ENCODE peak calls at places on chromosomes 12 and 14, in five cellular contexts. E is A549, Q is cardiac fibroblast, G is testis, K is left lung. M is an unnamed sample.

GRCh38 chr12:94150483-94151225 is 2.3 kb downstream of the PLXNC1 start:
- DNase-seq in E (no peak), K (peak), Q (no peak), G (peak), M (no peak)

GRCh38 chr12:33596061-33596460 is 156.4 kb upstream of the SYT10 start:
- DNase-seq in E (no peak), K (no peak), Q (peak), G (no peak), M (no peak)

GRCh38 chr14:20438664-20439063 is 2.7 kb upstream of the KLHL33 start:
- DNase-seq in Q (no peak), K (no peak), G (no peak), E (no peak), M (no peak)

GRCh38 chr14:86057018-86057667 is 527.2 kb downstream of the FLRT2 start:
- DNase-seq in G (peak), E (no peak), K (no peak), Q (peak), M (peak)

GRCh38 chr12:115002434-115002833 is 318.5 kb upstream of the TBX3 start:
- DNase-seq in G (no peak), E (no peak), Q (no peak), K (no peak), M (no peak)

GRCh38 chr12:52870361-52871290 is 21.8 kb upstream of the KRT78 start:
- DNase-seq in G (peak), E (peak), K (peak), Q (peak), M (peak)

GRCh38 chr12:101608301-101609133 is 13.7 kb downstream of the MYBPC1 start:
- DNase-seq in K (no peak), E (no peak), G (no peak), Q (no peak), M (no peak)

GRCh38 chr12:124581299-124581698 is 13.9 kb upstream of the NCOR2 start:
- DNase-seq in E (no peak), Q (peak), K (no peak), G (no peak), M (no peak)

GRCh38 chr14:44417809-44418208 is 89.3 kb downstream of the FSCB start:
- DNase-seq in K (no peak), G (no peak), E (no peak), Q (no peak), M (no peak)

GRCh38 chr12:106152334-106152733 is 13.6 kb upstream of the NUAK1 start:
- DNase-seq in K (no peak), E (no peak), Q (no peak), G (no peak), M (no peak)

GRCh38 chr14:50083467-50084337 is 32.7 kb downstream of the VCPKMT start:
- DNase-seq in E (no peak), K (no peak), Q (no peak), G (no peak), M (no peak)

GRCh38 chr12:23559268-23559753 is 390.2 kb downstream of the SOX5 start:
- DNase-seq in Q (no peak), G (no peak), K (no peak), E (no peak), M (no peak)

GRCh38 chr12:130498589-130499385 is 161.1 kb downstream of the PIWIL1 start:
- DNase-seq in G (no peak), K (no peak), E (no peak), Q (no peak), M (no peak)

GRCh38 chr14:28813810-28814209 is 47.2 kb downstream of the FOXG1 start:
- DNase-seq in G (no peak), E (no peak), Q (peak), K (no peak), M (no peak)

GRCh38 chr12:108576660-108577234 is 14.4 kb downstream of the ISCU start:
- DNase-seq in E (no peak), G (no peak), Q (no peak), K (no peak), M (no peak)

GRCh38 chr12:570237-570925 is 92.9 kb downstream of the NINJ2 start:
- DNase-seq in E (peak), G (peak), K (peak), Q (peak), M (peak)

GRCh38 chr12:67742461-67742860 is 93.9 kb downstream of the DYRK2 start:
- DNase-seq in E (no peak), K (no peak), G (no peak), Q (no peak), M (no peak)

GRCh38 chr12:26125451-26126339 is 858 bp upstream of the BHLHE41 start:
- DNase-seq in E (peak), G (peak), Q (peak), K (peak), M (peak)

GRCh38 chr12:67621112-67621511 is 27.4 kb upstream of the DYRK2 start:
- DNase-seq in E (no peak), Q (no peak), K (no peak), G (no peak), M (no peak)

GRCh38 chr12:79818856-79819255 is 116.0 kb downstream of the PPP1R12A start:
- DNase-seq in E (no peak), G (no peak), Q (peak), K (no peak), M (no peak)

GRCh38 chr12:113777751-113778150 is 188.4 kb downstream of the RBM19 start:
- DNase-seq in E (no peak), Q (no peak), G (no peak), K (no peak), M (no peak)

GRCh38 chr14:80055226-80055625 is 156.1 kb downstream of the DIO2 start:
- DNase-seq in K (no peak), Q (peak), G (no peak), E (no peak), M (no peak)

GRCh38 chr12:53575502-53576264 is 50.5 kb downstream of the ATF7 start:
- DNase-seq in G (no peak), K (no peak), Q (peak), E (peak), M (no peak)

GRCh38 chr14:102571478-102572042 is 20.9 kb upstream of the RCOR1 start:
- DNase-seq in G (no peak), E (no peak), Q (no peak), K (no peak), M (no peak)

GRCh38 chr12:94839347-94839746 is 164.2 kb downstream of the NDUFA12 start:
- DNase-seq in K (no peak), G (no peak), Q (no peak), E (no peak), M (no peak)

GRCh38 chr14:68576496-68577244 is 216.2 kb downstream of the ZFP36L1 start:
- DNase-seq in E (peak), G (no peak), Q (peak), K (peak), M (no peak)

GRCh38 chr14:101945171-101945570 is 19.2 kb upstream of the DYNC1H1 start:
- DNase-seq in Q (no peak), K (no peak), E (no peak), G (no peak), M (no peak)

GRCh38 chr12:80936642-80937390 is 918 bp downstream of the LIN7A start:
- DNase-seq in Q (peak), G (peak), E (peak), K (peak), M (peak)

GRCh38 chr12:7101694-7102131 is 7.3 kb downstream of the C1RL start:
- DNase-seq in G (no peak), Q (no peak), E (no peak), K (no peak), M (no peak)

GRCh38 chr14:61753631-61754030 is 8.6 kb upstream of the SNAPC1 start:
- DNase-seq in K (no peak), G (no peak), E (no peak), Q (peak), M (no peak)

DNA sequence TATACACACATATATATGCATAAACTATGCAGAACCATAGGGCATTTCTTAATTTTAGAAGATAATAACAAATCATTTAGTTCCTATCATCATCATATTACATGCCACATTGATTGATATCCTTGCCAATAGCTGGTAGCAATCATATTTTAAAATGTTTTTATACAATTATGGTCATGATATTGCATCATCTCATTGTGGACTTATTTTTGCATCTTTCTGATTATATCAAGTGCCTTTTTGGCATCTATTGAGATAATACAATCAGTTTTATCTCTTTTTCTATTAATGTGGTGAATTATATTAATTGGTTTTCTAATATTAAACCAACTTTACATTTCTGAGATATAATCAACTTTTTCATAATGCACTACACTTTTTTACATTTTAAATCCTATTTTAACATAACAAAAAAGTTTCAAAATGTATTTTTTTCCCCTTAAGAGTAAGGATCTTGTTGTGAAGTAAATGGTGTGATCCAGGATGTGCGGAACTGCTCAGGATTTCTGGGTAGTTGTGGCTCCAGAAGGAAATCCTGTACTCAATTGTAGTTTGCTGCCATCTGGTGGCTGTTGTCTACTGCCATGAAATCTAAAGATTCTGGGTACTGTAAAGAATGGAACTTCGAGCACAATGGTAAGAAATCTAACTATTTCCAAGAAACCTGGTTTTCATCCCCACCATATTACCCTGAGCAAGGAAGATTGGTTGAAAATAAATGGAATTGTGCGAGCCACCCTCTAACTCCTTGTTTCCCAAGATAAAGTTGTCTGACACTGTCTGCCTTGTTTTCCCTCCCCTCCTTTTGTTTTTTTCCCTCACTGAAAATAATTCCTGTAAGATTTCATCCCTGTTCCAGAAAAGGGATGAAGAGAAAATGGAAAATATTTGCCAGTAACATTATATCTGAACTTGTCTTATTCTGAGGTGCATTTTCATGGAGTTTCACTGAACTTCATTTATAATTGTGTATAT is 17.0 kb downstream of the OR9K2 start:
- DNase-seq in E (peak), K (no peak), Q (peak), G (peak), M (peak)
- TF ChIP-seq CTCF in E (peak), K (peak), Q (peak), G (peak), M (peak)

DNA sequence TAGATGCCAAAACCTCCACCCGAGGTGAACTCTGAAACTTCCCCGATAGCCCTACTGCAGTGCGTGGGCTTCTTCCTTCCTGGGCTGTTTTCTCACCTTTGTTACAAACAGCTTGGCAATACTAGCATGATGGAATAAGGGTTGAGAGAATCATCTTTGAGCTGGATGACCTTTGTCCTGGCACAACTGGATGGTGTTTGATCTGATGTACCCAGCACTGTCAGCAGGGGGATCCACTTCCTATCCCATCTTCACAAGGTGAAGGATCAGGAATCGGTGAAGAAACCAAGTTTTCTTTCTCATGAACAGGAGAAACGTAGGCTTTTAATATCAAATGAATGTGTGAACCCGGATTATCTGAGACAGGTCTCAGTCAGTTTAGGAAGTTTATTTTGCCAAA is 19.5 kb upstream of the LRRC10 start:
- DNase-seq in K (no peak), E (peak), G (no peak), Q (peak), M (no peak)
- TF ChIP-seq CTCF in K (no peak), E (peak), G (no peak), Q (peak), M (peak)

GRCh38 chr14:75880512-75880911 is 101.3 kb downstream of the TGFB3 start:
- DNase-seq in G (no peak), K (no peak), Q (no peak), E (no peak), M (no peak)

GRCh38 chr14:75885829-75886228 is 96.0 kb downstream of the TGFB3 start:
- DNase-seq in Q (peak), E (no peak), G (no peak), K (no peak), M (no peak)

GRCh38 chr14:75886661-75887348 is 95.0 kb downstream of the TGFB3 start:
- DNase-seq in G (no peak), E (no peak), Q (peak), K (no peak), M (no peak)

GRCh38 chr14:75881986-75882385 is 99.8 kb downstream of the TGFB3 start:
- DNase-seq in Q (peak), K (no peak), E (no peak), G (no peak), M (no peak)

GRCh38 chr14:75884198-75884611 is 97.6 kb downstream of the TGFB3 start:
- DNase-seq in G (no peak), Q (peak), K (no peak), E (no peak), M (no peak)
- TF ChIP-seq CTCF in G (no peak), Q (peak), K (no peak), E (no peak), M (peak)

DNA sequence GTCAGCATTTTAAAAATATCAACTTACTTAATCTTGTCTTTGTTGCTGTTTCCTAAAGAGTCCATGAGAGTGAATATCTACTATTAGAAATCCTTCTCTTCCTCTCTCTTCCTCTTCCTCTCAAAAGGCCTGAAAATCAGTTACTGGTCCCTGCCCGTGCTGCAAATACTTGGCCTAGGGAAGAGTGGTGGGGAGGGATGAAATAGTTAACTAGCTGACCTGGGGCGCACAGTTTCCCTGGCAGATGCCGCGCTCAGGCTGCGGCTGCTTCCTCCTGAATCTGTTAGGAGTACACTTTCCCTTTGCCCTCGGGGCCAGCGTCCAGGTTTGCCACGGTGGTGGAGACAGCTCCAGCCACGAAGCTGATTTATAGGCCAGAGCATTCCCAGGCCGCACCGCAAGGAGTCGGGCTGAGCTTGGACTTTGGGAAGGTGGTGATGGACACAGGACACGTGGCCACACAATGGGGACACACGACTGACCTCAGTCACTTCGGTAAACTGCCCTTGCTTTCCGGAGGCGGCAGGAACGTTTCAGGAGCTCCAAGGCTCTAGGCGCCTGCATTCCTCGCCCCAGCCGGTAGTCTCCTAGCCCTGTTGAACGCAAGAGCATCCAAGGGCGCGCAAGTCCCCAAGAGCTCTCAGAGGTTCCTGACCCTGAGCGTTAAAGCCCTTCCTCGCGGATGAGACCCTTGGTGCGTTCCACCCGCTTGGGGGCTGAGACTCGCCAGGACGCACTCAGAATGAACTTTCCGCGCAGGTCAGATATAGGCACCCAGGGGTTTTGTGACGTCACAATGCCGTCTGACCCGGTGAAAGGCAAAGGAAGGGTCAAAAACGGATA is 7.1 kb upstream of the ASCL1 start:
- DNase-seq in G (peak), K (no peak), E (no peak), Q (no peak), M (no peak)
- TF ChIP-seq CTCF in G (peak), K (no peak), E (no peak), Q (no peak), M (peak)

GRCh38 chr14:63134801-63135200 is 69.4 kb upstream of the RHOJ start:
- DNase-seq in Q (peak), K (no peak), G (no peak), E (no peak), M (no peak)
- TF ChIP-seq CTCF in Q (peak), K (no peak), G (no peak), E (no peak), M (peak)

DNA sequence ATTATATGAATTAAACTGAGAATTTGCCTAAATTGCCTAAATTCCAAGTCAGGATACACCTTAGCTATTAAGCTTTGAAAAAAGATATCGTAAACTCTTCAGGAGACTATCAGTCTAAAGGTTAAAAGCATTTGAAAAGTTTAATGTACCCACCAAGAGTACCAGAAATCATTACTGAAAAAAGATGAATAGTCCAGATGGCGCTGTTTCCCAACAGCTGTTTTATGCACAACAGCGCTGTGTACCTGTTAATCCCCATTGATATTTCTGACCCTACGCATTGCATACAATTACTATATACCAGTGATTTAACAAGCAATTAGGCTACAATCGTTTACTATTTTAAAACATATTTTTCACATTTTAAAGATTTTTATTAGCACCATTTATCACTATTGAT is 185.0 kb downstream of the PLCZ1 start:
- DNase-seq in K (no peak), Q (no peak), G (no peak), E (no peak), M (no peak)
- TF ChIP-seq CTCF in K (no peak), Q (no peak), G (no peak), E (peak), M (peak)

M was measured in neural crest cell.